ENCODE peak calls at places on chromosomes 4 and X, in seven cellular contexts. M is heart right ventricle, I is kidney epithelial cell, F is sigmoid colon, A is A549, S is suprapubic skin, T is breast epithelium. L is an unnamed sample.

GRCh38 chrX:111098874-111099273 is 2.9 kb downstream of the PAK3 start:
- DNase-seq in M (peak), I (no peak), F (peak), A (peak), S (no peak), T (no peak), L (peak)

GRCh38 chr4:174401471-174402130 is 117.9 kb downstream of the CEP44 start:
- DNase-seq in M (no peak), I (peak), F (no peak), A (peak), S (no peak), T (no peak), L (no peak)

GRCh38 chr4:175419120-175419774 is 392.8 kb downstream of the GPM6A start:
- DNase-seq in M (no peak), I (peak), F (no peak), A (peak), S (no peak), T (no peak), L (no peak)

GRCh38 chr4:54657194-54657555 is 582 bp upstream of the KIT start:
- DNase-seq in M (no peak), I (no peak), F (no peak), A (no peak), S (no peak), T (no peak), L (no peak)

GRCh38 chr4:81600511-81601269 is 129.0 kb upstream of the RASGEF1B start:
- DNase-seq in M (peak), I (no peak), F (peak), A (no peak), S (no peak), T (no peak), L (peak)

GRCh38 chr4:39259571-39260330 is 77.4 kb downstream of the WDR19 start:
- DNase-seq in M (no peak), I (no peak), F (no peak), A (no peak), S (no peak), T (no peak), L (no peak)

GRCh38 chr4:70197842-70198241 is 2.3 kb downstream of the ODAM start:
- DNase-seq in M (no peak), I (no peak), F (no peak), A (no peak), S (no peak), T (no peak), L (peak)

GRCh38 chrX:56130013-56130412 is 102.1 kb upstream of the KLF8 start:
- DNase-seq in M (no peak), I (no peak), F (no peak), A (no peak), S (no peak), T (no peak), L (no peak)

GRCh38 chr4:40827774-40828173 is 78.0 kb downstream of the NSUN7 start:
- DNase-seq in M (no peak), I (no peak), F (no peak), A (no peak), S (no peak), T (no peak), L (no peak)

GRCh38 chrX:15269618-15270521 is at the start of gene ASB9:
- DNase-seq in M (no peak), I (peak), F (no peak), A (peak), S (peak), T (no peak), L (peak)

GRCh38 chr4:173231916-173232315 is 63.3 kb downstream of the GALNT7 start:
- DNase-seq in M (no peak), I (no peak), F (no peak), A (peak), S (no peak), T (no peak), L (no peak)

GRCh38 chr4:2792711-2793577 is at the start of gene SH3BP2:
- DNase-seq in M (peak), I (no peak), F (peak), A (peak), S (peak), T (peak), L (peak)

GRCh38 chr4:176563591-176563990 is 229.1 kb downstream of the VEGFC start:
- DNase-seq in M (no peak), I (no peak), F (no peak), A (peak), S (no peak), T (no peak), L (no peak)
- TF ChIP-seq CTCF in M (no peak), I (peak), F (no peak), A (peak), S (no peak), T (no peak), L (no peak)

DNA sequence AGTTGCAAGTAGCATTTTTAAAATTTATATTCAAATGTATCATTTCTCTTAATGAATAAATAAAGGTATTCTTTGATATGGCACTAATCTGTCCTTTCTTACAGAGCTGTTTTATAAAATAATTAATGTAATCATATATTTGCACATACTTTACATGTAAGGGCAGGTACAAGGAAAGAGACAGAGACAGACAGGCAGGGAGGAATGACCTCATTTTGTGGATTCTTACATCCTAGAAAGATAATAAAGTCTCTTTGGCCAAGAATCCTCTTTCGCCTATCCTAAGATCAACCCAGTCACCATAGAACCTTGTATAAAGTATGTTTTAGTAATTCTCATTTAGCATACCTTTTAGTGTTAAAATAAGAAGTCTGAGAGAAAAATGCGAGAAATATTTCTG is 98.5 kb upstream of the CTSO start:
- DNase-seq in M (no peak), I (no peak), F (no peak), A (no peak), S (no peak), T (no peak), L (no peak)
- H3K4me3 ChIP-seq in M (no peak), I (no peak), F (no peak), A (no peak), S (no peak), T (no peak), L (no peak)

DNA sequence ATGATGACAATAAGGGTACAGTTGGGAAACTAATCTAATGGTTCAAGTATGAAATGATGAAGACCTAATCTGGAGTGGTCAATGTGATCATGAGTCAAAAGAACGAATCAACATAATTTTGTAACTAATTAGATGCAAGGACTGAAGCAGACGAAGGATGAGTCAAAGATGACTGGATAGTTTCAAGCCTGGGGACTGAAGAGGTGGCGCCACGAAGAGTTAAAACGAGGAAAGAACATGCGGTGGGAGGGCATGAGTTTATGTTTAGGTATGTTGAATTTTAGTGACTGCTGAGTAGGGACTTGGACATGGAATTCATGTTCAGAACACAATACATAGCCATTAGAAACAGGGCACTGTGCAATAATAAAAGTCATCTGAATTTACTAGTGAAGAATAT is 221.5 kb upstream of the FAM241A start:
- DNase-seq in M (no peak), I (no peak), F (no peak), A (no peak), S (no peak), T (no peak), L (no peak)
- TF ChIP-seq CTCF in M (no peak), I (no peak), F (no peak), A (no peak), S (no peak), T (no peak), L (no peak)

GRCh38 chr4:80128941-80129340 is 55.9 kb upstream of the ANTXR2 start:
- DNase-seq in M (no peak), I (no peak), F (no peak), A (no peak), S (no peak), T (no peak), L (no peak)
- H3K4me3 ChIP-seq in M (no peak), I (no peak), F (no peak), A (no peak), S (no peak), T (no peak), L (no peak)

DNA sequence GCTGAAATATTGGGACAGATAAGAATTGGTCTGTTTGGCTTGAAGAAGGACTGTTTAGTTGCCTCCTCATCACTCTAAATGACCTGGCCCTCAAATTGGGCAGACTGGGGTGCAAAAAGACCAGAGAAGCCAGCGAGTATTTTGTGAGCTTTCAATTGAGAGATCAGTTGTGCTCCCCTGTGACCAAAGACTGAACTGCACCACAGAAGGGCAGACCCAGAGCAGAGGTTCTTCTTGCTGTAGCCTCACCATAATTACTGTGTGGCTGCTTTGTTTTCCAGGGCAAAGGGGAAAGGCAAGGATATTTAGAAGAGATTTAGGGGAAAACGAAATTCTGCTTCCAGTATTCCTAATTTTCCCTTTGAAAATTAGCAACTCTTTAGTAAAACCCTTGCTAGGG is 104.0 kb upstream of the MBNL3 start:
- DNase-seq in M (no peak), I (no peak), F (no peak), A (peak), S (no peak), T (no peak), L (no peak)
- TF ChIP-seq CTCF in M (no peak), I (peak), F (no peak), A (no peak), S (peak), T (no peak), L (no peak)

DNA sequence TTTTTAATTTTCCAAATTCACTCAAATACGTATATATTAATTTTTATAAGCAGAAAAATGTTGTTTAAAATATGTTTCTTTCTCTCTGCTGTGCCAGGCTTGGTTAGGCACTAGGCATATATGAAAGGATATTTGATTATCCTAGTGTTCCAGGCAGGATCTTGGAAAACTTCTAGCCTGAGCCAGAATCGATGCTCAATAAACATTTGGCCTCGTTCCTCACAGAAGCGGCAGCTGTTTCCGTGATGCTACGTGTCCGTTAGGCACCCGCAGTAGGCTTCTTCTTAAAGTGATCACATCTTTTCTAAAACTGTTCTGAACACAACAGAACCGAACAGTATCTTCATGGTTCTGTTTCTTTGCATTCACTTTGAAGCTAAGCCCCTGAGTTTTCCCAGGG is 50.1 kb upstream of the CRMP1 start:
- DNase-seq in M (no peak), I (no peak), F (no peak), A (no peak), S (no peak), T (no peak), L (no peak)
- H3K4me3 ChIP-seq in M (no peak), I (no peak), F (no peak), A (no peak), S (no peak), T (no peak), L (no peak)

GRCh38 chr4:26822546-26822945 is 38.1 kb upstream of the STIM2 start:
- DNase-seq in M (no peak), I (no peak), F (no peak), A (no peak), S (no peak), T (no peak), L (no peak)

GRCh38 chr4:26823583-26823982 is 37.1 kb upstream of the STIM2 start:
- DNase-seq in M (no peak), I (no peak), F (no peak), A (no peak), S (no peak), T (no peak), L (no peak)

GRCh38 chr4:26820346-26820745 is 40.3 kb upstream of the STIM2 start:
- DNase-seq in M (no peak), I (no peak), F (no peak), A (no peak), S (no peak), T (no peak), L (no peak)

GRCh38 chr4:26819478-26819877 is 41.2 kb upstream of the STIM2 start:
- DNase-seq in M (no peak), I (no peak), F (no peak), A (no peak), S (no peak), T (no peak), L (no peak)

DNA sequence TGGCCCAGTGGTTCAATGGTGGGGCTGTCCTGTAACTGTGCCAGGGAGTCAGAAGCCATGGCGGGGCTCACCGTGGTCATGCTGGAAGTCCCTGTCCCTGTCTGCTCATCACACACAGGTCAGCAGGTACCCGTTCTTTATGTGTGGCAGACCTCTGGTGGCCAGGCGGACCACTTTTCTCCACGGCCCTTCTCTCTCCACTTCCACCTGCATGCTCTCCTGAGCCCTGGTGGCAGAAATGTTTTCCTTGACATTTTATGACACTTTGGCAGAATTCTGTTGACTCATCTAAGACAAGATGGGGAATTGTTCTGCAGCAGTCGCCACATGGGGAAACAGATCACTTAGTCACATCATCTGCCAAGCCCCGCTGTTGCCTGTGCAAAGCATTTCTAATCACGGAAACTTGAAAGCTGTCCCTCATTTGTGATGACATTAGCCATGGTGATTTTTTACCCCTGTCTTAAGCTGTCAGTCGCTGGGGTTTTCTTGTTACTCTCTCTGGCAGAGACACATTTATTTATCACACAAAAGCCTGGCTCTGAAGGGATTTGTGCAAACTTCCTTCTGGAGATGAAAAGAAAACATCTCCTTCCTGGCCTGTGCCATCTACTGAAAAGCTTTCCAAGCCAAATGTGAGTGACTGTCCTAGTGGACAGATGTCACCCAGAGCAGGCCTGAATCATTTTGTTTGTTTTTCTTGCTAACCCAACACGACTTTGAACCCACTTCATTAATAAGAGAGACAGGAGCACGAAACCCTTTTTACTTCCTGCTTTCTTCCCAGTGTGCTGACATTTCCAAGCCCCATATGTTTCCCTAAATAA is 38.8 kb upstream of the STIM2 start:
- DNase-seq in M (no peak), I (no peak), F (no peak), A (peak), S (no peak), T (no peak), L (no peak)
- TF ChIP-seq CTCF in M (no peak), I (no peak), F (no peak), A (no peak), S (no peak), T (no peak), L (no peak)

GRCh38 chr4:76342803-76343202 is 36.3 kb downstream of the STBD1 start:
- DNase-seq in M (no peak), I (no peak), F (no peak), A (no peak), S (no peak), T (no peak), L (no peak)
- H3K4me3 ChIP-seq in M (no peak), I (no peak), F (no peak), A (no peak), S (no peak), T (no peak), L (no peak)